ENCODE peak calls at places on chromosome 11, in eight cellular contexts. One of them, this sample, is unnamed.

GRCh38 chr11:132704796-132705375 is 827.4 kb downstream of the OPCML start:
- DNase-seq in uterus: no peak
- DNase-seq in T47D: no peak
- DNase-seq in memory B cell: no peak
- DNase-seq in immature natural killer cell: no peak
- DNase-seq in activated CD4-positive, alpha-beta T cell treated with anti-CD3 and anti-CD28 coated beads, Interleukin-2, amount 50 U/mL, for 24 hours: no peak
- DNase-seq in CD4-positive, alpha-beta memory T cell: no peak
- DNase-seq in CD4-positive, alpha-beta T cell: no peak
- DNase-seq in this sample: no peak

GRCh38 chr11:20032577-20033265 is 127.6 kb downstream of the DBX1 start:
- DNase-seq in uterus: no peak
- DNase-seq in memory B cell: no peak
- DNase-seq in immature natural killer cell: no peak
- DNase-seq in T47D: no peak
- DNase-seq in CD4-positive, alpha-beta memory T cell: no peak
- DNase-seq in activated CD4-positive, alpha-beta T cell treated with anti-CD3 and anti-CD28 coated beads, Interleukin-2, amount 50 U/mL, for 24 hours: no peak
- DNase-seq in CD4-positive, alpha-beta T cell: no peak
- DNase-seq in this sample: no peak

GRCh38 chr11:76793391-76793811 is 10.2 kb downstream of the TSKU start:
- DNase-seq in uterus: no peak
- DNase-seq in activated CD4-positive, alpha-beta T cell treated with anti-CD3 and anti-CD28 coated beads, Interleukin-2, amount 50 U/mL, for 24 hours: no peak
- DNase-seq in CD4-positive, alpha-beta memory T cell: no peak
- DNase-seq in T47D: no peak
- DNase-seq in memory B cell: no peak
- DNase-seq in CD4-positive, alpha-beta T cell: no peak
- DNase-seq in immature natural killer cell: no peak
- DNase-seq in this sample: no peak

GRCh38 chr11:101083334-101083733 is 46.3 kb downstream of the PGR start:
- DNase-seq in T47D: no peak
- DNase-seq in uterus: no peak
- DNase-seq in CD4-positive, alpha-beta memory T cell: no peak
- DNase-seq in immature natural killer cell: no peak
- DNase-seq in CD4-positive, alpha-beta T cell: no peak
- DNase-seq in activated CD4-positive, alpha-beta T cell treated with anti-CD3 and anti-CD28 coated beads, Interleukin-2, amount 50 U/mL, for 24 hours: no peak
- DNase-seq in memory B cell: no peak
- DNase-seq in this sample: no peak

GRCh38 chr11:76947190-76947589 is 86.5 kb downstream of the ACER3 start:
- DNase-seq in CD4-positive, alpha-beta memory T cell: no peak
- DNase-seq in memory B cell: no peak
- DNase-seq in activated CD4-positive, alpha-beta T cell treated with anti-CD3 and anti-CD28 coated beads, Interleukin-2, amount 50 U/mL, for 24 hours: no peak
- DNase-seq in immature natural killer cell: no peak
- DNase-seq in CD4-positive, alpha-beta T cell: no peak
- DNase-seq in T47D: no peak
- DNase-seq in uterus: no peak
- DNase-seq in this sample: no peak

GRCh38 chr11:6554828-6555706 is 48.3 kb downstream of the RRP8 start:
- DNase-seq in uterus: no peak
- DNase-seq in immature natural killer cell: no peak
- DNase-seq in CD4-positive, alpha-beta T cell: no peak
- DNase-seq in T47D: no peak
- DNase-seq in memory B cell: no peak
- DNase-seq in activated CD4-positive, alpha-beta T cell treated with anti-CD3 and anti-CD28 coated beads, Interleukin-2, amount 50 U/mL, for 24 hours: no peak
- DNase-seq in CD4-positive, alpha-beta memory T cell: no peak
- DNase-seq in this sample: no peak

GRCh38 chr11:122853971-122854446 is 15.7 kb downstream of the CRTAM start:
- DNase-seq in CD4-positive, alpha-beta T cell: no peak
- DNase-seq in memory B cell: peak
- DNase-seq in T47D: peak
- DNase-seq in uterus: peak
- DNase-seq in CD4-positive, alpha-beta memory T cell: peak
- DNase-seq in immature natural killer cell: peak
- DNase-seq in activated CD4-positive, alpha-beta T cell treated with anti-CD3 and anti-CD28 coated beads, Interleukin-2, amount 50 U/mL, for 24 hours: peak
- DNase-seq in this sample: peak

GRCh38 chr11:119015054-119015611 is 3.0 kb downstream of the RPS25 start:
- DNase-seq in CD4-positive, alpha-beta memory T cell: no peak
- DNase-seq in CD4-positive, alpha-beta T cell: no peak
- DNase-seq in uterus: no peak
- DNase-seq in activated CD4-positive, alpha-beta T cell treated with anti-CD3 and anti-CD28 coated beads, Interleukin-2, amount 50 U/mL, for 24 hours: no peak
- DNase-seq in immature natural killer cell: no peak
- DNase-seq in T47D: no peak
- DNase-seq in memory B cell: no peak
- DNase-seq in this sample: no peak

GRCh38 chr11:12464303-12464702 is 86.9 kb downstream of the PARVA start:
- DNase-seq in uterus: no peak
- DNase-seq in T47D: no peak
- DNase-seq in CD4-positive, alpha-beta T cell: no peak
- DNase-seq in immature natural killer cell: no peak
- DNase-seq in memory B cell: no peak
- DNase-seq in activated CD4-positive, alpha-beta T cell treated with anti-CD3 and anti-CD28 coated beads, Interleukin-2, amount 50 U/mL, for 24 hours: no peak
- DNase-seq in CD4-positive, alpha-beta memory T cell: no peak
- DNase-seq in this sample: no peak

GRCh38 chr11:121714356-121714755 is 261.6 kb upstream of the SORL1-AS1 start:
- DNase-seq in immature natural killer cell: no peak
- DNase-seq in T47D: no peak
- DNase-seq in CD4-positive, alpha-beta T cell: no peak
- DNase-seq in activated CD4-positive, alpha-beta T cell treated with anti-CD3 and anti-CD28 coated beads, Interleukin-2, amount 50 U/mL, for 24 hours: no peak
- DNase-seq in CD4-positive, alpha-beta memory T cell: no peak
- DNase-seq in uterus: no peak
- DNase-seq in memory B cell: no peak
- DNase-seq in this sample: no peak

GRCh38 chr11:6927030-6927617 is 898 bp downstream of the ZNF215 start:
- DNase-seq in CD4-positive, alpha-beta memory T cell: no peak
- DNase-seq in memory B cell: peak
- DNase-seq in CD4-positive, alpha-beta T cell: no peak
- DNase-seq in immature natural killer cell: no peak
- DNase-seq in uterus: no peak
- DNase-seq in T47D: no peak
- DNase-seq in activated CD4-positive, alpha-beta T cell treated with anti-CD3 and anti-CD28 coated beads, Interleukin-2, amount 50 U/mL, for 24 hours: no peak
- DNase-seq in this sample: no peak

GRCh38 chr11:125410091-125410490 is 86.0 kb downstream of the FEZ1 start:
- DNase-seq in uterus: no peak
- DNase-seq in immature natural killer cell: no peak
- DNase-seq in T47D: no peak
- DNase-seq in CD4-positive, alpha-beta memory T cell: no peak
- DNase-seq in activated CD4-positive, alpha-beta T cell treated with anti-CD3 and anti-CD28 coated beads, Interleukin-2, amount 50 U/mL, for 24 hours: no peak
- DNase-seq in CD4-positive, alpha-beta T cell: no peak
- DNase-seq in memory B cell: no peak
- DNase-seq in this sample: no peak

GRCh38 chr11:21514298-21514697 is 678.6 kb upstream of the ANO5 start:
- DNase-seq in immature natural killer cell: no peak
- DNase-seq in memory B cell: no peak
- DNase-seq in T47D: no peak
- DNase-seq in CD4-positive, alpha-beta T cell: no peak
- DNase-seq in uterus: no peak
- DNase-seq in activated CD4-positive, alpha-beta T cell treated with anti-CD3 and anti-CD28 coated beads, Interleukin-2, amount 50 U/mL, for 24 hours: no peak
- DNase-seq in CD4-positive, alpha-beta memory T cell: no peak
- DNase-seq in this sample: no peak

GRCh38 chr11:83140691-83141455 is 16.1 kb upstream of the PCF11 start:
- DNase-seq in uterus: no peak
- DNase-seq in memory B cell: no peak
- DNase-seq in CD4-positive, alpha-beta memory T cell: no peak
- DNase-seq in CD4-positive, alpha-beta T cell: no peak
- DNase-seq in T47D: no peak
- DNase-seq in activated CD4-positive, alpha-beta T cell treated with anti-CD3 and anti-CD28 coated beads, Interleukin-2, amount 50 U/mL, for 24 hours: no peak
- DNase-seq in immature natural killer cell: no peak
- DNase-seq in this sample: no peak

GRCh38 chr11:44564198-44564597 is 1.3 kb upstream of the CD82 start:
- DNase-seq in uterus: peak
- DNase-seq in immature natural killer cell: no peak
- DNase-seq in activated CD4-positive, alpha-beta T cell treated with anti-CD3 and anti-CD28 coated beads, Interleukin-2, amount 50 U/mL, for 24 hours: no peak
- DNase-seq in CD4-positive, alpha-beta T cell: no peak
- DNase-seq in memory B cell: no peak
- DNase-seq in T47D: no peak
- DNase-seq in CD4-positive, alpha-beta memory T cell: no peak
- DNase-seq in this sample: no peak

GRCh38 chr11:81707881-81708280 is 1025.8 kb downstream of the FAM181B start:
- DNase-seq in memory B cell: no peak
- DNase-seq in immature natural killer cell: no peak
- DNase-seq in CD4-positive, alpha-beta memory T cell: no peak
- DNase-seq in uterus: no peak
- DNase-seq in activated CD4-positive, alpha-beta T cell treated with anti-CD3 and anti-CD28 coated beads, Interleukin-2, amount 50 U/mL, for 24 hours: no peak
- DNase-seq in T47D: no peak
- DNase-seq in CD4-positive, alpha-beta T cell: no peak
- DNase-seq in this sample: no peak

This sample was measured in activated T-helper 1 cell treated with anti-CD3 and anti-CD28 coated beads, Interleukin-12 subunit alpha, Interleukin-12 subunit beta, Interleukin-2, Interleukin-4 antibody, amounts not matched to agents 30 ng/mL and 10 ng/mL and 1 ng/mL, durations not matched to agents 14 hours and 24 hours and 36 hours.